ENCODE peak calls at places on chromosomes 7 and 10, in five cellular contexts. E is stimulated activated CD4-positive, alpha-beta T cell treated with anti-CD3 and anti-CD28 coated beads, Interleukin-4, amount 100 ng/mL, for 4 hours; N is EL; U is hepatocyte; O is SHP77 treated with DMSO at 0.1 percent for 48 hours. B is an unnamed sample.

GRCh38 chr7:156772725-156773124 is 120.3 kb downstream of the LMBR1 start:
- DNase-seq in N (no peak), U (no peak), O (no peak), E (no peak), B (no peak)

GRCh38 chr7:143512488-143513340 is 35.0 kb downstream of the TAS2R41 start:
- DNase-seq in E (no peak), N (peak; percentile 18), O (no peak), U (no peak), B (no peak)

GRCh38 chr10:3720228-3721019 is 64.6 kb downstream of the KLF6 start:
- DNase-seq in E (no peak), U (peak; percentile 66), O (no peak), N (peak; percentile 51), B (no peak)

GRCh38 chr7:112069879-112070321 is 136.3 kb downstream of the DOCK4 start:
- DNase-seq in U (no peak), O (no peak), E (no peak), N (peak; percentile 54), B (no peak)

GRCh38 chr7:16411391-16411790 is 9.9 kb downstream of the CRPPA start:
- DNase-seq in E (no peak), U (no peak), N (peak; percentile 59), O (no peak), B (no peak)

GRCh38 chr10:71561003-71561577 is 158.5 kb downstream of the C10orf105 start:
- DNase-seq in E (no peak), N (no peak), U (no peak), O (no peak), B (no peak)

GRCh38 chr10:122462533-122463465 is 1.4 kb downstream of the HTRA1 start:
- DNase-seq in U (peak; percentile 27), O (no peak), N (peak; percentile 43), E (no peak), B (no peak)

GRCh38 chr7:55326079-55326847 is 38.9 kb upstream of the LANCL2 start:
- DNase-seq in U (no peak), O (no peak), E (no peak), N (no peak), B (no peak)

GRCh38 chr10:62043493-62043938 is 142.0 kb downstream of the ARID5B start:
- DNase-seq in U (no peak), N (peak; percentile 96), O (no peak), E (no peak), B (no peak)

GRCh38 chr10:63318491-63318890 is 147.3 kb downstream of the JMJD1C start:
- DNase-seq in N (no peak), E (no peak), U (no peak), O (no peak), B (no peak)

GRCh38 chr10:120221873-120222485 is 235.0 kb upstream of the PLPP4 start:
- DNase-seq in U (peak; percentile 82), O (no peak), E (no peak), N (peak; percentile 61), B (peak; percentile 48)

GRCh38 chr7:127393370-127394058 is 1.0 kb upstream of the ZNF800 start:
- DNase-seq in U (peak; percentile 8), O (peak; percentile 5), E (no peak), N (peak; percentile 10), B (no peak)

GRCh38 chr7:19899517-19899916 is 126.1 kb upstream of the TMEM196 start:
- DNase-seq in U (no peak), O (no peak), E (no peak), N (peak; percentile 18), B (peak; percentile 47)

GRCh38 chr10:101668566-101668965 is 26.4 kb downstream of the FBXW4 start:
- DNase-seq in U (no peak), E (no peak), O (no peak), N (no peak), B (no peak)

GRCh38 chr10:127157506-127158205 is 38.7 kb downstream of the INSYN2A start:
- DNase-seq in N (no peak), U (no peak), E (no peak), O (no peak), B (no peak)

GRCh38 chr10:118255355-118255754 is 86.8 kb downstream of the FAM204A start:
- DNase-seq in U (no peak), O (no peak), E (no peak), N (no peak), B (no peak)

GRCh38 chr10:30454744-30455498 is 20.9 kb downstream of the MAP3K8 start:
- DNase-seq in E (no peak), U (peak; percentile 28), O (no peak), N (peak; percentile 85), B (no peak)

GRCh38 chr10:52455095-52455494 is 141.0 kb downstream of the DKK1 start:
- DNase-seq in U (no peak), E (no peak), O (no peak), N (peak; percentile 47), B (no peak)

GRCh38 chr10:34922138-34922537 is 107.0 kb upstream of the PARD3 start:
- DNase-seq in O (no peak), E (no peak), N (peak; percentile 77), U (no peak), B (no peak)

GRCh38 chr10:119415536-119416527 is 126.7 kb downstream of the RGS10 start:
- DNase-seq in N (no peak), U (no peak), E (no peak), O (no peak), B (no peak)

GRCh38 chr10:86599729-86600128 is 54.6 kb upstream of the OPN4 start:
- DNase-seq in U (no peak), E (no peak), N (no peak), O (no peak), B (peak; percentile 27)